ENCODE peak calls at places on chromosomes 2 and 18, in eight cellular contexts. C, H, F, L, G, W, X and O are unnamed samples.

GRCh38 chr18:72541871-72542690 is 2.1 kb downstream of the CBLN2 start:
- DNase-seq in C (no peak), H (no peak), F (no peak), L (no peak), G (peak; percentile 79), W (no peak), X (no peak), O (no peak)

GRCh38 chr18:45896991-45897390 is 70.1 kb downstream of the EPG5 start:
- DNase-seq in C (no peak), H (no peak), F (no peak), L (no peak), G (no peak), W (no peak), X (no peak), O (no peak)

GRCh38 chr2:28277466-28277865 is 115.2 kb upstream of the FOSL2 start:
- DNase-seq in C (no peak), H (no peak), F (no peak), L (no peak), G (no peak), W (no peak), X (no peak), O (no peak)

GRCh38 chr18:63476666-63477065 is at the start of gene SERPINB5:
- DNase-seq in C (no peak), H (no peak), F (no peak), L (peak; percentile 89), G (no peak), W (no peak), X (no peak), O (peak; percentile 100)

GRCh38 chr2:70978388-70979357 is at the start of gene ANKRD53:
- DNase-seq in C (peak; percentile 9), H (no peak), F (no peak), L (peak; percentile 36), G (peak; percentile 27), W (no peak), X (no peak), O (no peak)

GRCh38 chr2:2892378-2892777 is 485.2 kb downstream of the EIPR1 start:
- DNase-seq in C (no peak), H (no peak), F (no peak), L (no peak), G (no peak), W (no peak), X (no peak), O (no peak)

GRCh38 chr2:111221701-111222100 is 101.0 kb downstream of the BCL2L11 start:
- DNase-seq in C (no peak), H (no peak), F (no peak), L (no peak), G (no peak), W (no peak), X (no peak), O (no peak)

GRCh38 chr2:218291934-218292699 is at the start of gene TMBIM1:
- DNase-seq in C (peak; percentile 79), H (peak; percentile 69), F (no peak), L (peak; percentile 85), G (no peak), W (peak; percentile 86), X (peak; percentile 59), O (no peak)

GRCh38 chr18:73235491-73235890 is 367.7 kb upstream of the NETO1 start:
- DNase-seq in C (no peak), H (peak; percentile 30), F (peak; percentile 51), L (no peak), G (no peak), W (no peak), X (peak; percentile 84), O (peak; percentile 92)

GRCh38 chr2:176291335-176291734 is 22.1 kb downstream of the MTX2 start:
- DNase-seq in C (no peak), H (no peak), F (no peak), L (no peak), G (no peak), W (no peak), X (no peak), O (no peak)

GRCh38 chr2:207265849-207266248 is 100.1 kb upstream of the KLF7 start:
- DNase-seq in C (no peak), H (no peak), F (no peak), L (no peak), G (no peak), W (no peak), X (peak; percentile 29), O (no peak)

GRCh38 chr2:237278593-237278992 is 135.4 kb downstream of the COL6A3 start:
- DNase-seq in C (no peak), H (no peak), F (no peak), L (no peak), G (peak; percentile 25), W (no peak), X (no peak), O (no peak)

GRCh38 chr18:68735498-68736343 is 20.8 kb upstream of the TMX3 start:
- DNase-seq in C (peak; percentile 54), H (peak; percentile 30), F (peak; percentile 38), L (no peak), G (peak; percentile 58), W (peak; percentile 14), X (peak; percentile 45), O (no peak)

GRCh38 chr2:238117199-238118154 is 17.3 kb downstream of the ESPNL start:
- DNase-seq in C (no peak), H (no peak), F (no peak), L (no peak), G (no peak), W (no peak), X (no peak), O (no peak)

GRCh38 chr2:16948073-16948472 is 282.4 kb upstream of the CYRIA start:
- DNase-seq in C (no peak), H (no peak), F (no peak), L (no peak), G (no peak), W (no peak), X (no peak), O (no peak)

GRCh38 chr2:231334179-231334930 is 61.2 kb upstream of the B3GNT7 start:
- DNase-seq in C (no peak), H (no peak), F (no peak), L (no peak), G (no peak), W (no peak), X (no peak), O (no peak)
- H3K27ac ChIP-seq in C (no peak overlapping the region), H (no peak overlapping the region), F (no peak overlapping the region), L (no peak overlapping the region), G (no peak overlapping the region), W (no peak overlapping the region), X (no peak overlapping the region), O (no peak overlapping the region)

DNA sequence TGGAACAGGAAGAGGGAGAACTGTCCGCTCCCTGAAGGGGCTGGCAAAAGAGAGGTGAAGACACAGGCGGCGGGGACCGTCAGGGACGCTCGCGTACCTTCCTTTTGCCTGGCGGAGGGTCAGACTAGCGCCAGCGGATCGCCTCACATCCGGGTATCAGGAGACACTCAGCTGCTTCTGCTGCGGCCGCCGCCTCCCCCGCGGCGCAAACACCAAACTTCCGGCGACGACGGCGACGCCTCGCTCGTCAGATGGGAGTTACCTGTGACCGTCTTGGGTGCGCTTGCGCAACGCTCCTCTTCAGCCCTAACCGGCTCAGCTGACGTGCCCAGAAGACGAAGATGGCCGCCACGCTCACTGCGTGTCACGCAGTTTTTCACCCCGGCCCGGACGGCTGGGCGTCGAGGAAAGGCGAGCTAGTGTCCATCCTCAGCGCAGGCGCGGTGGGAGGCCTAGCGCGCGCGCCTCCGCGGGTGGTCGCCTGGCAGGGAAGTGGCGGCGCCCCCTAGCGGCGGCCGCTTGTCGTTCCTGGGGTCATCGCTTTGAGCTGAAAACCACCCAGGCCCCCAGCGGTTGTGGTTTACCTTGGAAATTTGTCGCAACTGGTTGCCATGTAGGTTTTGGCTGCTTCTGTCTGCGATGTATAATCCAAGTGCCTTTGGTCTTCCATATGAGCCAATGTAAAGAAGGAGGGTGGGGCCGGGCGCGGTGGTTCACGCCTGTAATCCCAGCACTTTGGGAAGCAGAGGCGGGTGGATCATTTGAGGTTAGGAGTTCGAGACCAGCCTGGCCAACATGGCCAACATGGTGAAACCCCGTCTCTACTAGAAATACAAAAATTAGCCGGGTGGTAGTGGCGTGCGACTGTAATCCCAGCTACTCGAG is at the start of gene ESCO1:
- DNase-seq in C (peak; percentile 98), H (peak; percentile 99), F (peak; percentile 92), L (peak; percentile 93), G (peak; percentile 95), W (peak; percentile 98), X (peak; percentile 98), O (peak; percentile 97)
- H3K27ac ChIP-seq in C (peak within 1 kb of the TSS; percentile 97), H (peak within 1 kb of the TSS; percentile 98), F (peak within 1 kb of the TSS; percentile 90), L (peak within 1 kb of the TSS; percentile 99), G (peak within 1 kb of the TSS; percentile 96), W (peak within 1 kb of the TSS; percentile 92), X (peak within 1 kb of the TSS; percentile 87), O (peak within 1 kb of the TSS; percentile 98)

DNA sequence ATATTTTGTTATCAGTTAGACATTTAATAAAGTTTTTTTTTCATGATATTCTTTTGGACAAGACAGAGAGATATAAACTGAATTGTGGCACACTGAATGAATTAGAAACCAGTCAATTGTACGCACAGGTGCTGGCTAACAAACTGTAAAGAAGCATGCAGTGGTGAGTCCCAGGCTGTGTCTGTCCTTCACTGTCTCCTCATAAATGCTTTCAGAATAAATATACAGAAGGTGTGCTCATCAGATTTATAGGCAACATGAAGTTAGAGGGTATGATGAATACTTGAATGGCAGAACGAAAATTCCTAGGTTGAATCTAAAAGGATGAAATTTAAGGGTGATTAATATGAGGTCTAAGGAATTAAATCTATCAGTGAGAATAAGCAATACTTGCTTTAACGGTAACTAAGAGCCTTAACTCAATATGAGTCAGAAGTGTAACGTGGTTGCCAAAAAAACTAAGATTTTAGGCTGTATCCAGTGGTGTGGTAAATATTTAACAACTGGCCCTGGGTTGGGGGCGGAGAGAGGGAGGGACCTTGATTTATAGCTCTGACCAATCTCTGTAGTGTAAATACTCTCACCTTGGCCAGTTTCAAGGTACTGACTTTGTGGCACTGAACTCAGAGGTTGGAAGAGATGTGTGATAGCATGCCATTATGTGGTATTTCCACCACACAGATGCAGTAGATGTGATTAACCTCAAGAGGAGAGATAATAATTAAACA is 41.9 kb upstream of the AAK1 start:
- DNase-seq in C (peak; percentile 24), H (peak; percentile 44), F (no peak), L (peak; percentile 33), G (no peak), W (no peak), X (no peak), O (no peak)
- H3K27ac ChIP-seq in C (no peak overlapping the region), H (peak overlapping the region; percentile 49), F (peak overlapping the region; percentile 49), L (no peak overlapping the region), G (peak overlapping the region; percentile 36), W (no peak overlapping the region), X (no peak overlapping the region), O (no peak overlapping the region)

GRCh38 chr2:239121600-239122012 is 273.7 kb downstream of the TWIST2 start:
- DNase-seq in C (no peak), H (no peak), F (no peak), L (no peak), G (peak; percentile 70), W (no peak), X (no peak), O (no peak)
- H3K27ac ChIP-seq in C (no peak overlapping the region), H (no peak overlapping the region), F (no peak overlapping the region), L (no peak overlapping the region), G (peak overlapping the region; percentile 9), W (no peak overlapping the region), X (no peak overlapping the region), O (no peak overlapping the region)

GRCh38 chr2:101803945-101804696 is 106.6 kb downstream of the MAP4K4 start:
- DNase-seq in C (no peak), H (no peak), F (no peak), L (no peak), G (peak; percentile 39), W (no peak), X (no peak), O (no peak)
- H3K27ac ChIP-seq in C (no peak overlapping the region), H (peak overlapping the region; percentile 88), F (no peak overlapping the region), L (no peak overlapping the region), G (peak overlapping the region; percentile 93), W (no peak overlapping the region), X (peak overlapping the region; percentile 96), O (peak overlapping the region; percentile 77)

GRCh38 chr2:96950391-96951124 is 35.8 kb downstream of the FAM178B start:
- DNase-seq in C (no peak), H (no peak), F (no peak), L (no peak), G (no peak), W (no peak), X (no peak), O (no peak)
- H3K27ac ChIP-seq in C (no peak overlapping the region), H (no peak overlapping the region), F (no peak overlapping the region), L (no peak overlapping the region), G (no peak overlapping the region), W (no peak overlapping the region), X (no peak overlapping the region), O (no peak overlapping the region)